ENCODE peak calls at places on chromosome 7, in seven cellular contexts. B is AG04450, N is SK-N-SH, O is activated B cell treated with CpG ODN at 0.5 μM for 24 hours, J is esophagus squamous epithelium, V is fibroblast of mammary gland, G is HL-60. C is an unnamed sample.
A peak's percentile ranks its signal among the peaks of the same experiment; 100 is the strongest.

GRCh38 chr7:29135851-29136250 is 10.5 kb downstream of the CPVL start:
- DNase-seq in B (no peak), N (no peak), O (no peak), J (no peak), V (no peak), G (peak; percentile 6), C (no peak)

GRCh38 chr7:2107386-2108085 is 125.2 kb downstream of the MAD1L1 start:
- DNase-seq in B (no peak), N (peak; percentile 75), O (no peak), J (no peak), V (no peak), G (no peak), C (no peak)

GRCh38 chr7:13262929-13263530 is 575.6 kb downstream of the ARL4A start:
- DNase-seq in B (peak; percentile 24), N (peak; percentile 5), O (no peak), J (no peak), V (peak; percentile 59), G (no peak), C (peak; percentile 55)

GRCh38 chr7:156496491-156497264 is 143.9 kb upstream of the RNF32 start:
- DNase-seq in B (no peak), N (no peak), O (no peak), J (no peak), V (no peak), G (no peak), C (no peak)

GRCh38 chr7:144384555-144385245 is 18.8 kb downstream of the NOBOX start:
- DNase-seq in B (no peak), N (no peak), O (no peak), J (no peak), V (peak; percentile 38), G (no peak), C (no peak)

GRCh38 chr7:27180431-27181175 is 4.4 kb downstream of the HOXA11 start:
- DNase-seq in B (no peak), N (no peak), O (peak; percentile 10), J (no peak), V (no peak), G (no peak), C (no peak)

GRCh38 chr7:84271550-84271949 is 77.0 kb upstream of the SEMA3A start:
- DNase-seq in B (no peak), N (no peak), O (no peak), J (no peak), V (peak; percentile 55), G (peak; percentile 18), C (no peak)

GRCh38 chr7:26237035-26237807 is 35.7 kb downstream of the CBX3 start:
- DNase-seq in B (no peak), N (no peak), O (no peak), J (no peak), V (peak; percentile 27), G (no peak), C (no peak)

GRCh38 chr7:40418445-40418844 is 283.6 kb downstream of the SUGCT start:
- DNase-seq in B (no peak), N (no peak), O (no peak), J (no peak), V (no peak), G (no peak), C (no peak)

GRCh38 chr7:111082351-111082750 is 8.6 kb upstream of the LRRN3 start:
- DNase-seq in B (peak; percentile 11), N (no peak), O (no peak), J (no peak), V (no peak), G (no peak), C (peak; percentile 60)

GRCh38 chr7:105829681-105830322 is 46.6 kb downstream of the ATXN7L1 start:
- DNase-seq in B (no peak), N (no peak), O (no peak), J (no peak), V (no peak), G (no peak), C (peak; percentile 63)

GRCh38 chr7:93751421-93751820 is 139.1 kb downstream of the TFPI2 start:
- DNase-seq in B (no peak), N (no peak), O (no peak), J (no peak), V (no peak), G (no peak), C (no peak)

GRCh38 chr7:95478139-95479037 is 7.4 kb upstream of the ASB4 start:
- DNase-seq in B (no peak), N (no peak), O (no peak), J (no peak), V (peak; percentile 33), G (no peak), C (peak; percentile 7)

GRCh38 chr7:83466956-83467355 is 182.0 kb downstream of the SEMA3E start:
- DNase-seq in B (no peak), N (no peak), O (no peak), J (no peak), V (no peak), G (no peak), C (no peak)

GRCh38 chr7:140242057-140243031 is 65.6 kb upstream of the KDM7A start:
- DNase-seq in B (no peak), N (peak; percentile 81), O (no peak), J (no peak), V (no peak), G (peak; percentile 79), C (no peak)

GRCh38 chr7:38502848-38503247 is 128.3 kb downstream of the AMPH start:
- DNase-seq in B (no peak), N (no peak), O (no peak), J (no peak), V (peak; percentile 5), G (no peak), C (no peak)

DNA sequence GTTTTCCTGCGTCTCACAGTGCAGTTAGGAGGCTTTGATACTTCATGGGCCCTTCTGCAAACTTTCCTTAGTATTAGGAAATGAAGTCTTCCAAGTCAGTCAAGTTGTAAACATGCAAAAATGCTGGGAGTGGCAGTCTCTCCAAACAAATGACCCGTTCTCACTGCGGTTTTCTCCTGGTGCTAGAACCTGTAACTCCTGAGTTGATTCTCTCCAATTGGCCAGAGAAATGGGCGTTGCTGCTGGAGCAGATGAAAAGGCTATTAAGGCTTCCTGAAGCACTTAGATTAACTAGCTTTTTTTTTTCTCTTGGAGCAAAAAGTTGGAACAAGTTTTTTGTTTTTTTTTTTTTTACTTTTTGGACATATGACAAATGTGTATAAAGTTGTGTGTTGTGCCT is 393.9 kb upstream of the GALNT17 start:
- DNase-seq in B (no peak), N (no peak), O (no peak), J (no peak), V (peak; percentile 52), G (no peak), C (no peak)
- TF ChIP-seq CTCF in B (no peak), N (no peak), O (no peak), J (no peak), V (no peak), G (no peak), C (no peak)

DNA sequence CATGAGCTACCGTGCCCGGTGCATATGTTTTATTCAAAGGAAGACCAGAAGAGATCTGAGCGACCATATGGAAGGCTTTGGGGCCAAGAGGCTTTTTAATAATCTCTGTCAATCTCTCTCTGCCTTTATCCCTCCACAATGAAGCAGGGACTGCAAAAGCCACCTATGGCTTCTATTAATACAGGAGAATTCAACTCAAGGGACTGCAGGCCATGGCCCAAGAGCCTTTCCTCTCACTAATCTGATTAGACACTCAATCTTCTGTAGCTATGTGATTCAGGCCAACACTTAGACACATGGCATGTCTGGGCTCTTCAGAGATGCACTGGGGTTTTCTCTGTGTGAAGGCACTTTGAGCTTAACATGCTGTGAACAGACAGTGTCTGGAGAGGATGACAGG is 114.3 kb upstream of the AOAH start:
- DNase-seq in B (no peak), N (no peak), O (no peak), J (no peak), V (no peak), G (no peak), C (no peak)
- TF ChIP-seq CTCF in B (no peak), N (no peak), O (no peak), J (no peak), V (no peak), G (no peak), C (no peak)

GRCh38 chr7:9029671-9030070 is 596.3 kb downstream of the NXPH1 start:
- DNase-seq in B (no peak), N (no peak), O (no peak), J (no peak), V (no peak), G (no peak), C (no peak)
- TF ChIP-seq CTCF in B (no peak), N (no peak), O (no peak), J (no peak), V (no peak), G (no peak), C (no peak)

GRCh38 chr7:127486654-127487053 is 94.1 kb upstream of the ZNF800 start:
- DNase-seq in B (no peak), N (no peak), O (no peak), J (no peak), V (peak; percentile 10), G (no peak), C (no peak)
- TF ChIP-seq CTCF in B (peak; percentile 6), N (no peak), O (no peak), J (no peak), V (peak; percentile 24), G (no peak), C (peak; percentile 21)

GRCh38 chr7:47351233-47352154 is 230.4 kb downstream of the TNS3 start:
- DNase-seq in B (no peak), N (no peak), O (no peak), J (no peak), V (no peak), G (no peak), C (no peak)
- TF ChIP-seq CTCF in B (no peak), N (no peak), O (no peak), J (no peak), V (no peak), G (no peak), C (no peak)

DNA sequence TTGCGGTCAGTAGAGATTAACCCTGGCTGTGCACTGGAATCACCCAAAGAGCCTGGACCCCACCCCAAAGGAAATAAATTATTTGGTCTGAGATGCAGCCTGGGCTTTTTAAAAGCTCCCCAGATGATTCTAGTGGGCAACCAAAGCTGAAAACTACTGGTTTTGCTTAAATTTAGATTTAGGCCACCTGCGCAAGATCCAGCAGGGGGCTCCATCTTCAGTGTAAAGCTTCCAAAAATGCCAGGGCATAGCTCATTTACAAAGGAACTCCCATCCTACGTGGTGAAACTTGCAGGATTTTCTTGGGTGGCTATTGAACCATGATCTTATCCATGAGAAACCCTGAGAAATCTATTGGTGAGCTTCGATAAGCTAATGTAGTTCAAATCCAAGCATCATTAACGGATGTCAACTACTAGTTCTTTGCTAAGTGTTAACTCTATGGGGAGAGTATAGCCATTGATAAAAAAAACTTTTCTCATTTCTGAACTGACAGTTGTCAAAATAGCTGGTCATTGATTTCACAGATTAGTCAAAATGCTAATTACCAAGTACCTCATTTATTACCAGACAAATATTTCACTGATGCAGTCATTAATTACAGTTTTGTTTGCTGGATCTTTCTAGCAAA is 315.3 kb downstream of the LHFPL3 start:
- DNase-seq in B (no peak), N (peak; percentile 49), O (no peak), J (no peak), V (peak; percentile 18), G (peak; percentile 14), C (no peak)
- TF ChIP-seq CTCF in B (peak; percentile 60), N (peak; percentile 81), O (no peak), J (no peak), V (peak; percentile 58), G (peak; percentile 54), C (peak; percentile 61)

DNA sequence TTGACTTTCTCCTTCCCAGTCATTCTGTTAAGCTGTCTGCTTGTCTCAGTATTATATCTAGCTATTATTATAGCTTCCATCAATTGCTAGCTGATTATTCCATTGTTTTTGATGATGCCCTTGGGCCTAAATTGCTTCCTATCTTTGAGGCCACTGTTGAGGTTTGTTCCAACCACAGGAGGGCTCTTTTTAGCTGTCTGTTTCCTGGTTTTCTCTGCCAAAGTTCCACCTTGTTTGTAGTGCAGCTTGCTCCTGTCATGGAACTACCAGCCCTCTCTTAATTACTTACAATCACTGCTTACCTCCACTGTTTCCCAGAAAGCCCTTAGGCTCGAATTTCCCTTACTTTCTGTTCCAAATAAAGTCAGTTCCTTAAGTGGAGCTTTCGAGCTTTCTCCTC is 118.7 kb upstream of the SEC61G start:
- DNase-seq in B (no peak), N (no peak), O (no peak), J (no peak), V (no peak), G (no peak), C (peak; percentile 28)
- TF ChIP-seq CTCF in B (no peak), N (peak; percentile 32), O (no peak), J (no peak), V (peak; percentile 13), G (no peak), C (peak; percentile 56)

C was measured in HFFc6.